ENCODE peak calls at places on chromosomes 11 and 22, in seven cellular contexts. One of them, this sample, is unnamed. For H3K4me1, the result is how much of the 10 kb centered on the place peaks cover.

GRCh38 chr11:8722156-8722555 is 39.6 kb downstream of the RPL27A start:
- DNase-seq in uterus: no peak
- DNase-seq in colonic mucosa: peak
- DNase-seq in CD8-positive, alpha-beta memory T cell: no peak
- DNase-seq in adrenal gland: no peak
- DNase-seq in CD4-positive, CD25-positive, alpha-beta regulatory T cell: no peak
- DNase-seq in stomach: no peak
- DNase-seq in this sample: no peak

GRCh38 chr11:126282742-126283591 is at the start of gene TIRAP:
- DNase-seq in uterus: peak
- DNase-seq in colonic mucosa: peak
- DNase-seq in CD8-positive, alpha-beta memory T cell: peak
- DNase-seq in adrenal gland: peak
- DNase-seq in CD4-positive, CD25-positive, alpha-beta regulatory T cell: peak
- DNase-seq in stomach: peak
- DNase-seq in this sample: peak

GRCh38 chr11:61733120-61733978 is 19.1 kb upstream of the MYRF start:
- DNase-seq in uterus: peak
- DNase-seq in colonic mucosa: peak
- DNase-seq in CD8-positive, alpha-beta memory T cell: peak
- DNase-seq in adrenal gland: peak
- DNase-seq in CD4-positive, CD25-positive, alpha-beta regulatory T cell: peak
- DNase-seq in stomach: peak
- DNase-seq in this sample: peak

GRCh38 chr22:23219787-23220484 is 39.6 kb downstream of the BCR start:
- DNase-seq in uterus: no peak
- DNase-seq in colonic mucosa: peak
- DNase-seq in CD8-positive, alpha-beta memory T cell: no peak
- DNase-seq in adrenal gland: peak
- DNase-seq in CD4-positive, CD25-positive, alpha-beta regulatory T cell: no peak
- DNase-seq in stomach: peak
- DNase-seq in this sample: no peak

GRCh38 chr22:24535348-24535747 is 19.6 kb downstream of the GUCD1 start:
- DNase-seq in uterus: no peak
- DNase-seq in colonic mucosa: no peak
- DNase-seq in CD8-positive, alpha-beta memory T cell: no peak
- DNase-seq in adrenal gland: no peak
- DNase-seq in CD4-positive, CD25-positive, alpha-beta regulatory T cell: no peak
- DNase-seq in stomach: no peak
- DNase-seq in this sample: no peak

GRCh38 chr22:19406281-19406811 is 25.2 kb downstream of the HIRA start:
- DNase-seq in uterus: no peak
- DNase-seq in colonic mucosa: no peak
- DNase-seq in CD8-positive, alpha-beta memory T cell: no peak
- DNase-seq in adrenal gland: no peak
- DNase-seq in CD4-positive, CD25-positive, alpha-beta regulatory T cell: no peak
- DNase-seq in stomach: no peak
- DNase-seq in this sample: no peak

GRCh38 chr11:35058318-35058717 is 80.7 kb upstream of the CD44 start:
- DNase-seq in uterus: no peak
- DNase-seq in colonic mucosa: no peak
- DNase-seq in CD8-positive, alpha-beta memory T cell: no peak
- DNase-seq in adrenal gland: no peak
- DNase-seq in CD4-positive, CD25-positive, alpha-beta regulatory T cell: no peak
- DNase-seq in stomach: no peak
- DNase-seq in this sample: peak

GRCh38 chr11:64268687-64269379 is 15.6 kb downstream of the BAD start:
- DNase-seq in uterus: peak
- DNase-seq in colonic mucosa: peak
- DNase-seq in CD8-positive, alpha-beta memory T cell: peak
- DNase-seq in adrenal gland: peak
- DNase-seq in CD4-positive, CD25-positive, alpha-beta regulatory T cell: no peak
- DNase-seq in stomach: peak
- DNase-seq in this sample: no peak

GRCh38 chr22:31344369-31345330 is 1.5 kb downstream of the PATZ1 start:
- DNase-seq in uterus: peak
- DNase-seq in colonic mucosa: peak
- DNase-seq in CD8-positive, alpha-beta memory T cell: peak
- DNase-seq in adrenal gland: no peak
- DNase-seq in CD4-positive, CD25-positive, alpha-beta regulatory T cell: peak
- DNase-seq in stomach: peak
- DNase-seq in this sample: peak

GRCh38 chr11:93542753-93543246 is 391 bp downstream of the SMCO4 start:
- DNase-seq in uterus: no peak
- DNase-seq in colonic mucosa: peak
- DNase-seq in CD8-positive, alpha-beta memory T cell: no peak
- DNase-seq in adrenal gland: no peak
- DNase-seq in CD4-positive, CD25-positive, alpha-beta regulatory T cell: no peak
- DNase-seq in stomach: peak
- DNase-seq in this sample: peak

GRCh38 chr22:49026476-49027121 is 801.1 kb downstream of the BRD1 start:
- DNase-seq in uterus: no peak
- DNase-seq in colonic mucosa: no peak
- DNase-seq in CD8-positive, alpha-beta memory T cell: peak
- DNase-seq in adrenal gland: no peak
- DNase-seq in CD4-positive, CD25-positive, alpha-beta regulatory T cell: no peak
- DNase-seq in stomach: no peak
- DNase-seq in this sample: no peak

GRCh38 chr22:20677684-20678242 is 96.2 kb upstream of the SERPIND1 start:
- DNase-seq in uterus: no peak
- DNase-seq in colonic mucosa: no peak
- DNase-seq in CD8-positive, alpha-beta memory T cell: no peak
- DNase-seq in adrenal gland: no peak
- DNase-seq in CD4-positive, CD25-positive, alpha-beta regulatory T cell: no peak
- DNase-seq in stomach: no peak
- DNase-seq in this sample: no peak

GRCh38 chr11:91731051-91731450 is 493.6 kb upstream of the FAT3 start:
- DNase-seq in uterus: no peak
- DNase-seq in colonic mucosa: no peak
- DNase-seq in CD8-positive, alpha-beta memory T cell: no peak
- DNase-seq in adrenal gland: no peak
- DNase-seq in CD4-positive, CD25-positive, alpha-beta regulatory T cell: no peak
- DNase-seq in stomach: no peak
- DNase-seq in this sample: no peak

GRCh38 chr11:3671334-3672254 is at the start of gene CHRNA10:
- DNase-seq in uterus: no peak
- DNase-seq in colonic mucosa: no peak
- DNase-seq in CD8-positive, alpha-beta memory T cell: no peak
- DNase-seq in adrenal gland: no peak
- DNase-seq in CD4-positive, CD25-positive, alpha-beta regulatory T cell: no peak
- DNase-seq in stomach: no peak
- DNase-seq in this sample: no peak

GRCh38 chr11:9755561-9755960 is 91.7 kb downstream of the SWAP70 start:
- DNase-seq in uterus: no peak
- DNase-seq in colonic mucosa: no peak
- DNase-seq in CD8-positive, alpha-beta memory T cell: no peak
- DNase-seq in adrenal gland: no peak
- DNase-seq in CD4-positive, CD25-positive, alpha-beta regulatory T cell: no peak
- DNase-seq in stomach: no peak
- DNase-seq in this sample: no peak

GRCh38 chr22:33919591-33920501 is at the start of gene LARGE1:
- DNase-seq in uterus: peak
- DNase-seq in colonic mucosa: peak
- DNase-seq in CD8-positive, alpha-beta memory T cell: no peak
- DNase-seq in adrenal gland: peak
- DNase-seq in CD4-positive, CD25-positive, alpha-beta regulatory T cell: no peak
- DNase-seq in stomach: peak
- DNase-seq in this sample: no peak

GRCh38 chr22:49270595-49271368 is 556.9 kb downstream of the BRD1 start:
- DNase-seq in uterus: no peak
- DNase-seq in colonic mucosa: no peak
- DNase-seq in CD8-positive, alpha-beta memory T cell: no peak
- DNase-seq in adrenal gland: no peak
- DNase-seq in CD4-positive, CD25-positive, alpha-beta regulatory T cell: no peak
- DNase-seq in stomach: peak
- DNase-seq in this sample: no peak

GRCh38 chr22:40043086-40043485 is 48.3 kb downstream of the FAM83F start:
- DNase-seq in uterus: peak
- DNase-seq in colonic mucosa: no peak
- DNase-seq in CD8-positive, alpha-beta memory T cell: no peak
- DNase-seq in adrenal gland: peak
- DNase-seq in CD4-positive, CD25-positive, alpha-beta regulatory T cell: no peak
- DNase-seq in stomach: no peak
- DNase-seq in this sample: no peak

GRCh38 chr11:89175796-89176195 is 1.9 kb upstream of the TYR start:
- DNase-seq in uterus: no peak
- DNase-seq in colonic mucosa: no peak
- DNase-seq in CD8-positive, alpha-beta memory T cell: no peak
- DNase-seq in adrenal gland: no peak
- DNase-seq in CD4-positive, CD25-positive, alpha-beta regulatory T cell: no peak
- DNase-seq in stomach: no peak
- DNase-seq in this sample: no peak

GRCh38 chr11:11578542-11578941 is 43.3 kb downstream of the GALNT18 start:
- DNase-seq in uterus: no peak
- DNase-seq in colonic mucosa: no peak
- DNase-seq in CD8-positive, alpha-beta memory T cell: no peak
- DNase-seq in adrenal gland: no peak
- DNase-seq in CD4-positive, CD25-positive, alpha-beta regulatory T cell: no peak
- DNase-seq in stomach: no peak
- DNase-seq in this sample: no peak

GRCh38 chr11:116229581-116229980 is 543.2 kb downstream of the BUD13 start:
- DNase-seq in uterus: no peak
- DNase-seq in colonic mucosa: no peak
- DNase-seq in CD8-positive, alpha-beta memory T cell: no peak
- DNase-seq in adrenal gland: no peak
- DNase-seq in CD4-positive, CD25-positive, alpha-beta regulatory T cell: no peak
- DNase-seq in stomach: no peak
- DNase-seq in this sample: no peak

GRCh38 chr11:8261921-8262551 is 1.6 kb downstream of the LMO1 start:
- DNase-seq in uterus: peak
- DNase-seq in colonic mucosa: no peak
- DNase-seq in CD8-positive, alpha-beta memory T cell: no peak
- DNase-seq in adrenal gland: peak
- DNase-seq in CD4-positive, CD25-positive, alpha-beta regulatory T cell: no peak
- DNase-seq in stomach: peak
- DNase-seq in this sample: no peak

GRCh38 chr11:120789391-120789790 is 234.5 kb upstream of the TBCEL start:
- DNase-seq in uterus: no peak
- DNase-seq in colonic mucosa: no peak
- DNase-seq in CD8-positive, alpha-beta memory T cell: no peak
- DNase-seq in adrenal gland: no peak
- DNase-seq in CD4-positive, CD25-positive, alpha-beta regulatory T cell: no peak
- DNase-seq in stomach: no peak
- DNase-seq in this sample: no peak

GRCh38 chr22:50049299-50050195 is 8.6 kb downstream of the TTLL8 start:
- DNase-seq in uterus: no peak
- DNase-seq in colonic mucosa: no peak
- DNase-seq in CD8-positive, alpha-beta memory T cell: peak
- DNase-seq in adrenal gland: no peak
- DNase-seq in CD4-positive, CD25-positive, alpha-beta regulatory T cell: no peak
- DNase-seq in stomach: no peak
- DNase-seq in this sample: no peak

GRCh38 chr11:3044004-3044403 is 13.2 kb downstream of the CARS1 start:
- DNase-seq in uterus: no peak
- DNase-seq in colonic mucosa: no peak
- DNase-seq in CD8-positive, alpha-beta memory T cell: peak
- DNase-seq in adrenal gland: peak
- DNase-seq in CD4-positive, CD25-positive, alpha-beta regulatory T cell: no peak
- DNase-seq in stomach: no peak
- DNase-seq in this sample: no peak

GRCh38 chr22:24088796-24089195 is 77.7 kb downstream of the CABIN1 start:
- DNase-seq in uterus: no peak
- DNase-seq in colonic mucosa: no peak
- DNase-seq in CD8-positive, alpha-beta memory T cell: no peak
- DNase-seq in adrenal gland: no peak
- DNase-seq in CD4-positive, CD25-positive, alpha-beta regulatory T cell: no peak
- DNase-seq in stomach: no peak
- DNase-seq in this sample: no peak

GRCh38 chr11:128775513-128775912 is 81.6 kb downstream of the FLI1 start:
- DNase-seq in uterus: no peak
- DNase-seq in colonic mucosa: no peak
- DNase-seq in CD8-positive, alpha-beta memory T cell: no peak
- DNase-seq in adrenal gland: no peak
- DNase-seq in CD4-positive, CD25-positive, alpha-beta regulatory T cell: no peak
- DNase-seq in stomach: no peak
- DNase-seq in this sample: no peak
- H3K27ac ChIP-seq in uterus: no peak
- H3K27ac ChIP-seq in colonic mucosa: no peak
- H3K27ac ChIP-seq in CD8-positive, alpha-beta memory T cell: no peak
- H3K27ac ChIP-seq in adrenal gland: no peak
- H3K27ac ChIP-seq in CD4-positive, CD25-positive, alpha-beta regulatory T cell: no peak
- H3K27ac ChIP-seq in stomach: no peak
- H3K27ac ChIP-seq in this sample: no peak

GRCh38 chr22:36331306-36331911 is 56.4 kb downstream of the MYH9 start:
- DNase-seq in uterus: peak
- DNase-seq in colonic mucosa: peak
- DNase-seq in CD8-positive, alpha-beta memory T cell: peak
- DNase-seq in adrenal gland: peak
- DNase-seq in CD4-positive, CD25-positive, alpha-beta regulatory T cell: peak
- DNase-seq in stomach: peak
- DNase-seq in this sample: peak

GRCh38 chr22:36330655-36331305 is 57.0 kb downstream of the MYH9 start:
- DNase-seq in uterus: peak
- DNase-seq in colonic mucosa: peak
- DNase-seq in CD8-positive, alpha-beta memory T cell: no peak
- DNase-seq in adrenal gland: peak
- DNase-seq in CD4-positive, CD25-positive, alpha-beta regulatory T cell: no peak
- DNase-seq in stomach: no peak
- DNase-seq in this sample: no peak

GRCh38 chr22:36333632-36334031 is 54.1 kb downstream of the MYH9 start:
- DNase-seq in uterus: no peak
- DNase-seq in colonic mucosa: no peak
- DNase-seq in CD8-positive, alpha-beta memory T cell: no peak
- DNase-seq in adrenal gland: peak
- DNase-seq in CD4-positive, CD25-positive, alpha-beta regulatory T cell: no peak
- DNase-seq in stomach: peak
- DNase-seq in this sample: no peak

GRCh38 chr22:36332623-36333331 is 55.0 kb downstream of the MYH9 start:
- DNase-seq in uterus: peak
- DNase-seq in colonic mucosa: peak
- DNase-seq in CD8-positive, alpha-beta memory T cell: peak
- DNase-seq in adrenal gland: no peak
- DNase-seq in CD4-positive, CD25-positive, alpha-beta regulatory T cell: peak
- DNase-seq in stomach: peak
- DNase-seq in this sample: peak

GRCh38 chr22:36331912-36332622 is 55.7 kb downstream of the MYH9 start:
- DNase-seq in uterus: peak
- DNase-seq in colonic mucosa: peak
- DNase-seq in CD8-positive, alpha-beta memory T cell: peak
- DNase-seq in adrenal gland: peak
- DNase-seq in CD4-positive, CD25-positive, alpha-beta regulatory T cell: peak
- DNase-seq in stomach: peak
- DNase-seq in this sample: peak
- H3K4me1 ChIP-seq in uterus: half or more
- H3K4me1 ChIP-seq in colonic mucosa: half or more
- H3K4me1 ChIP-seq in CD8-positive, alpha-beta memory T cell: half or more
- H3K4me1 ChIP-seq in adrenal gland: half or more
- H3K4me1 ChIP-seq in CD4-positive, CD25-positive, alpha-beta regulatory T cell: half or more
- H3K4me1 ChIP-seq in stomach: half or more
- H3K4me1 ChIP-seq in this sample: half or more

GRCh38 chr11:12900496-12900895 is 108.6 kb upstream of the RASSF10 start:
- DNase-seq in uterus: no peak
- DNase-seq in colonic mucosa: no peak
- DNase-seq in CD8-positive, alpha-beta memory T cell: no peak
- DNase-seq in adrenal gland: no peak
- DNase-seq in CD4-positive, CD25-positive, alpha-beta regulatory T cell: no peak
- DNase-seq in stomach: no peak
- DNase-seq in this sample: no peak
- H3K27ac ChIP-seq in uterus: no peak
- H3K27ac ChIP-seq in colonic mucosa: no peak
- H3K27ac ChIP-seq in CD8-positive, alpha-beta memory T cell: no peak
- H3K27ac ChIP-seq in adrenal gland: peak
- H3K27ac ChIP-seq in CD4-positive, CD25-positive, alpha-beta regulatory T cell: no peak
- H3K27ac ChIP-seq in stomach: no peak
- H3K27ac ChIP-seq in this sample: no peak

GRCh38 chr11:57779275-57779674 is 17.7 kb downstream of the CTNND1 start:
- DNase-seq in uterus: no peak
- DNase-seq in colonic mucosa: no peak
- DNase-seq in CD8-positive, alpha-beta memory T cell: no peak
- DNase-seq in adrenal gland: no peak
- DNase-seq in CD4-positive, CD25-positive, alpha-beta regulatory T cell: no peak
- DNase-seq in stomach: peak
- DNase-seq in this sample: no peak
- H3K4me1 ChIP-seq in uterus: under half
- H3K4me1 ChIP-seq in colonic mucosa: under half
- H3K4me1 ChIP-seq in CD8-positive, alpha-beta memory T cell: under half
- H3K4me1 ChIP-seq in adrenal gland: half or more
- H3K4me1 ChIP-seq in CD4-positive, CD25-positive, alpha-beta regulatory T cell: under half
- H3K4me1 ChIP-seq in stomach: half or more
- H3K4me1 ChIP-seq in this sample: under half

This sample was measured in naive thymus-derived CD4-positive, alpha-beta T cell.